ENCODE peak calls at places on chromosome 16, in ten cellular contexts. L, K, U, N, J, X, Q, E, V and C are unnamed samples.

GRCh38 chr16:8594149-8594666 is 3.9 kb upstream of the TMEM114 start:
- DNase-seq in K (no peak), J (no peak), N (no peak), X (no peak), Q (no peak), U (no peak), E (no peak), V (no peak), L (no peak), C (no peak)

GRCh38 chr16:71421911-71422310 is 19.9 kb downstream of the TLE7 start:
- DNase-seq in X (peak), Q (peak), V (no peak), J (peak), K (no peak), N (no peak), E (no peak), U (no peak), L (peak), C (no peak)

GRCh38 chr16:81311762-81312161 is 3.0 kb upstream of the GAN start:
- DNase-seq in V (no peak), N (no peak), Q (no peak), J (no peak), L (no peak), U (no peak), X (no peak), K (no peak), E (no peak), C (no peak)

GRCh38 chr16:24906199-24906808 is 60.5 kb downstream of the SLC5A11 start:
- DNase-seq in U (no peak), V (no peak), Q (no peak), K (peak), L (peak), J (no peak), E (no peak), N (peak), X (no peak), C (no peak)

GRCh38 chr16:12435730-12436129 is 368.0 kb downstream of the CPPED1 start:
- DNase-seq in L (no peak), Q (no peak), K (no peak), N (no peak), X (peak), J (no peak), V (no peak), E (no peak), U (no peak), C (no peak)

GRCh38 chr16:14172200-14172805 is 101.2 kb downstream of the MRTFB start:
- DNase-seq in J (no peak), K (no peak), E (no peak), N (peak), Q (no peak), U (no peak), X (no peak), V (no peak), L (peak), C (no peak)

GRCh38 chr16:69176033-69176780 is 10.8 kb upstream of the SNTB2 start:
- DNase-seq in L (no peak), E (no peak), J (no peak), V (no peak), K (no peak), N (no peak), U (no peak), Q (no peak), X (no peak), C (no peak)

GRCh38 chr16:75002474-75002873 is 3.6 kb downstream of the ZNRF1 start:
- DNase-seq in J (no peak), V (no peak), E (no peak), X (no peak), N (no peak), Q (no peak), L (no peak), U (peak), K (no peak), C (no peak)

GRCh38 chr16:19085679-19086200 is 18.3 kb downstream of the COQ7 start:
- DNase-seq in X (no peak), Q (no peak), L (no peak), J (no peak), V (no peak), U (peak), N (no peak), E (no peak), K (no peak), C (no peak)

GRCh38 chr16:12341423-12341822 is 364.9 kb downstream of the SNX29 start:
- DNase-seq in E (no peak), Q (no peak), N (peak), K (no peak), U (no peak), L (peak), J (no peak), X (no peak), V (no peak), C (no peak)